ENCODE peak calls at places on chromosome 4, in eight cellular contexts. F is upper lobe of right lung; K is GM23248; Z is memory B cell; E is activated T-cell treated with anti-CD3 and anti-CD28 coated beads for 4 hours; S is T-helper 2 cell treated with Interferon-gamma antibody and Interleukin-4, amounts not matched to agents 5 μg/mL and 100 μg/mL, for 36 hours; V is mesendoderm; L is AG08396. J is an unnamed sample.
A peak's percentile ranks its signal among the peaks of the same experiment; 100 is the strongest.

GRCh38 chr4:113822555-113823290 is 61.2 kb upstream of the CAMK2D start:
- DNase-seq in V (no peak), K (no peak), E (no peak), Z (no peak), L (no peak), S (no peak), F (no peak), J (no peak)

GRCh38 chr4:1448589-1449420 is 42.6 kb upstream of the NKX1-1 start:
- DNase-seq in L (no peak), V (no peak), Z (no peak), S (no peak), K (no peak), F (no peak), E (no peak), J (no peak)

GRCh38 chr4:108828620-108829019 is 65.8 kb upstream of the ETNPPL start:
- DNase-seq in F (no peak), V (peak; percentile 84), Z (no peak), S (no peak), L (no peak), K (no peak), E (no peak), J (no peak)

GRCh38 chr4:2910409-2910808 is 52.8 kb downstream of the NOP14 start:
- DNase-seq in V (peak; percentile 33), E (no peak), Z (no peak), S (no peak), L (no peak), F (no peak), K (peak; percentile 20), J (no peak)

GRCh38 chr4:123417813-123418212 is 21.2 kb downstream of the SPRY1 start:
- DNase-seq in L (no peak), K (peak; percentile 16), V (no peak), Z (no peak), F (no peak), S (no peak), E (no peak), J (no peak)

GRCh38 chr4:10098770-10099139 is 17.8 kb downstream of the WDR1 start:
- DNase-seq in V (no peak), E (no peak), S (peak; percentile 47), F (no peak), L (peak; percentile 46), K (peak; percentile 82), Z (no peak), J (no peak)

GRCh38 chr4:145847764-145848163 is 90.9 kb downstream of the ZNF827 start:
- DNase-seq in V (no peak), F (no peak), K (no peak), Z (no peak), S (no peak), E (no peak), L (no peak), J (no peak)

GRCh38 chr4:10698172-10698571 is 13.6 kb upstream of the CLNK start:
- DNase-seq in Z (no peak), K (no peak), L (no peak), E (no peak), V (no peak), F (no peak), S (no peak), J (no peak)

GRCh38 chr4:145279122-145279960 is 99.0 kb upstream of the OTUD4 start:
- DNase-seq in E (no peak), L (peak; percentile 23), V (no peak), S (no peak), K (peak; percentile 92), F (no peak), Z (no peak), J (no peak)

GRCh38 chr4:130073145-130073790 is 977.3 kb downstream of the C4orf33 start:
- DNase-seq in L (no peak), Z (no peak), E (no peak), K (no peak), S (no peak), F (no peak), V (no peak), J (no peak)

GRCh38 chr4:66855956-66856355 is 689.3 kb downstream of the CENPC start:
- DNase-seq in Z (no peak), V (no peak), K (no peak), L (no peak), F (no peak), S (no peak), E (no peak), J (no peak)

GRCh38 chr4:73714647-73715046 is 25.7 kb upstream of the CXCL8 start:
- DNase-seq in L (no peak), E (no peak), Z (no peak), F (no peak), V (no peak), S (no peak), K (no peak), J (no peak)

GRCh38 chr4:88054909-88055308 is 47.5 kb downstream of the PKD2 start:
- DNase-seq in K (peak; percentile 54), S (no peak), L (peak; percentile 36), F (no peak), V (peak; percentile 79), E (no peak), Z (no peak), J (no peak)

GRCh38 chr4:77347341-77347740 is 190.3 kb downstream of the CCNG2 start:
- DNase-seq in V (no peak), S (no peak), K (no peak), F (no peak), E (no peak), Z (no peak), L (no peak), J (no peak)

GRCh38 chr4:83340692-83341343 is 6.2 kb upstream of the HPSE start:
- DNase-seq in F (no peak), S (peak; percentile 61), V (no peak), K (no peak), Z (no peak), L (no peak), E (no peak), J (no peak)

GRCh38 chr4:31613946-31614623 is 893.9 kb downstream of the PCDH7 start:
- DNase-seq in F (no peak), V (peak; percentile 5), K (no peak), L (no peak), S (no peak), Z (no peak), E (no peak), J (no peak)

GRCh38 chr4:26916195-26916594 is 55.6 kb downstream of the STIM2 start:
- DNase-seq in F (no peak), E (no peak), S (no peak), V (no peak), L (peak; percentile 13), K (peak; percentile 22), Z (no peak), J (no peak)

GRCh38 chr4:10866691-10867090 is 182.1 kb upstream of the CLNK start:
- DNase-seq in S (no peak), F (no peak), L (no peak), E (no peak), V (no peak), K (no peak), Z (no peak), J (no peak)

GRCh38 chr4:2352171-2352570 is 66.3 kb downstream of the ZFYVE28 start:
- DNase-seq in V (no peak), E (no peak), L (no peak), S (no peak), Z (no peak), K (no peak), F (peak; percentile 42), J (no peak)

GRCh38 chr4:177480796-177481195 is 38.6 kb upstream of the AGA start:
- DNase-seq in Z (no peak), V (no peak), K (peak; percentile 51), E (no peak), F (no peak), L (no peak), S (no peak), J (no peak)

GRCh38 chr4:39977489-39978377 is at the start of gene PDS5A:
- DNase-seq in E (peak; percentile 81), L (peak; percentile 97), Z (peak; percentile 90), K (peak; percentile 97), F (peak; percentile 96), V (peak; percentile 96), S (peak; percentile 91), J (peak; percentile 92)

GRCh38 chr4:8076023-8076422 is 82.6 kb downstream of the ABLIM2 start:
- DNase-seq in S (no peak), V (no peak), F (no peak), K (no peak), Z (no peak), E (no peak), L (no peak), J (no peak)

GRCh38 chr4:141636771-141637460 is 533 bp downstream of the IL15 start:
- DNase-seq in F (peak; percentile 77), K (peak; percentile 84), S (peak; percentile 8), L (peak; percentile 80), Z (peak; percentile 22), E (no peak), V (peak; percentile 65), J (peak; percentile 33)

GRCh38 chr4:15063341-15063740 is 61.1 kb downstream of the CPEB2 start:
- DNase-seq in Z (no peak), V (no peak), F (no peak), L (no peak), S (no peak), K (no peak), E (no peak), J (no peak)

GRCh38 chr4:38560763-38561558 is 103.0 kb upstream of the KLF3 start:
- DNase-seq in F (no peak), L (no peak), Z (no peak), E (no peak), S (peak; percentile 13), K (no peak), V (no peak), J (peak; percentile 22)

GRCh38 chr4:14768449-14768848 is 233.8 kb upstream of the CPEB2 start:
- DNase-seq in V (no peak), F (no peak), Z (no peak), S (no peak), K (no peak), E (no peak), L (no peak), J (no peak)

GRCh38 chr4:138907174-138907573 is 108.4 kb upstream of the NOCT start:
- DNase-seq in V (no peak), L (no peak), E (no peak), F (no peak), Z (no peak), K (no peak), S (no peak), J (no peak)

GRCh38 chr4:8732681-8733243 is 138.9 kb downstream of the HMX1 start:
- DNase-seq in E (no peak), L (no peak), V (no peak), S (no peak), K (no peak), F (peak; percentile 42), Z (no peak), J (no peak)

J was measured in GM12892.